ENCODE peak calls at places on chromosome 15, in eight cellular contexts. N is GM10248; Y is T47D; W is mesothelial cell of epicardium; L is activated gamma-delta T cell treated with Interleukin-2 at 50 U/mL for 16 hours; D is activated CD8-positive, alpha-beta memory T cell treated with anti-CD3 and anti-CD28 coated beads for 24 hours; M is bronchial epithelial cell; T is HepG2. A is an unnamed sample.
A peak's percentile ranks its signal among the peaks of the same experiment; 100 is the strongest.

GRCh38 chr15:69021895-69022294 is 7.4 kb downstream of the NOX5 start:
- DNase-seq in M (no peak), W (no peak), T (no peak), Y (no peak), D (no peak), N (no peak), L (no peak), A (no peak)

GRCh38 chr15:37124330-37124729 is 24.0 kb upstream of the MEIS2 start:
- DNase-seq in L (no peak), Y (no peak), M (no peak), T (no peak), D (no peak), N (no peak), W (no peak), A (no peak)

GRCh38 chr15:49060710-49061483 is 14.7 kb upstream of the SECISBP2L start:
- DNase-seq in L (no peak), M (no peak), N (no peak), W (no peak), Y (no peak), D (no peak), T (no peak), A (no peak)

GRCh38 chr15:36605626-36606263 is 26.3 kb downstream of the CDIN1 start:
- DNase-seq in D (no peak), M (no peak), W (no peak), T (no peak), L (no peak), N (no peak), Y (no peak), A (no peak)

GRCh38 chr15:58167095-58167591 is 29.0 kb downstream of the AQP9 start:
- DNase-seq in W (no peak), L (no peak), N (peak; percentile 17), T (peak; percentile 56), M (no peak), D (no peak), Y (no peak), A (no peak)

GRCh38 chr15:64699767-64700388 is 75.5 kb downstream of the RBPMS2 start:
- DNase-seq in W (peak; percentile 54), T (no peak), Y (peak; percentile 92), D (no peak), M (peak; percentile 37), N (no peak), L (no peak), A (no peak)

GRCh38 chr15:39589193-39589814 is 8.4 kb downstream of the THBS1 start:
- DNase-seq in W (no peak), Y (peak; percentile 48), T (no peak), D (no peak), M (peak; percentile 8), L (no peak), N (no peak), A (no peak)

GRCh38 chr15:86139828-86140227 is 60.2 kb downstream of the AGBL1 start:
- DNase-seq in D (peak; percentile 58), M (no peak), L (no peak), Y (no peak), W (no peak), T (no peak), N (peak; percentile 11), A (no peak)

GRCh38 chr15:64452988-64453688 is 7.2 kb upstream of the ZNF609 start:
- DNase-seq in L (no peak), T (no peak), N (no peak), D (no peak), M (no peak), W (no peak), Y (no peak), A (no peak)

GRCh38 chr15:56725386-56725785 is 7.9 kb downstream of the ZNF280D start:
- DNase-seq in N (no peak), Y (no peak), L (no peak), T (no peak), W (no peak), M (no peak), D (no peak), A (no peak)

A was measured in GM13977.